ENCODE peak calls at places on chromosomes 5 and 9, in four cellular contexts. J, R, W and U are unnamed samples.

GRCh38 chr5:173714551-173715428 is 98.3 kb upstream of the BOD1 start:
- DNase-seq in J (peak), R (peak), W (no peak), U (no peak)

GRCh38 chr5:141811287-141812155 is 66.7 kb downstream of the PCDH1 start:
- DNase-seq in J (no peak), R (peak), W (no peak), U (no peak)

GRCh38 chr9:26687421-26687820 is 205.2 kb downstream of the CAAP1 start:
- DNase-seq in J (no peak), R (no peak), W (no peak), U (no peak)

GRCh38 chr9:131755541-131756198 is 15.8 kb upstream of the RAPGEF1 start:
- DNase-seq in J (peak), R (peak), W (peak), U (no peak)

GRCh38 chr5:83530186-83530585 is 58.6 kb downstream of the VCAN start:
- DNase-seq in J (no peak), R (no peak), W (no peak), U (no peak)

GRCh38 chr5:141657937-141658545 is 6.8 kb upstream of the FCHSD1 start:
- DNase-seq in J (no peak), R (peak), W (no peak), U (no peak)

GRCh38 chr9:92097997-92098482 is 17.2 kb downstream of the SPTLC1 start:
- DNase-seq in J (no peak), R (no peak), W (peak), U (peak)

GRCh38 chr5:122366501-122366900 is 54.5 kb downstream of the SNCAIP start:
- DNase-seq in J (no peak), R (no peak), W (no peak), U (no peak)

GRCh38 chr5:1254196-1254595 is 29.0 kb downstream of the SLC6A18 start:
- DNase-seq in J (no peak), R (no peak), W (no peak), U (no peak)

GRCh38 chr5:34524123-34524522 is 132.0 kb upstream of the RAI14 start:
- DNase-seq in J (no peak), R (peak), W (no peak), U (no peak)

GRCh38 chr5:77029376-77029885 is 773 bp upstream of the AGGF1 start:
- DNase-seq in J (no peak), R (no peak), W (no peak), U (no peak)

GRCh38 chr9:18829858-18830257 is 203.2 kb downstream of the SAXO1 start:
- DNase-seq in J (no peak), R (peak), W (no peak), U (no peak)

GRCh38 chr5:173885481-173886010 is 2.6 kb upstream of the CPEB4 start:
- DNase-seq in J (no peak), R (no peak), W (no peak), U (no peak)

GRCh38 chr9:31587176-31587575 is 797.3 kb upstream of the ACO1 start:
- DNase-seq in J (no peak), R (no peak), W (no peak), U (no peak)

GRCh38 chr5:1658665-1659064 is 134.9 kb upstream of the LPCAT1 start:
- DNase-seq in J (no peak), R (no peak), W (no peak), U (no peak)